ENCODE peak calls at places on chromosomes 4 and X, in five cellular contexts. One of them, this sample, is unnamed.

GRCh38 chr4:139658983-139659382 is 6.6 kb upstream of the MGST2 start:
- DNase-seq in heart right ventricle: no peak
- DNase-seq in endodermal cell: no peak
- DNase-seq in thoracic aorta: no peak
- DNase-seq in posterior cingulate gyrus: no peak
- DNase-seq in this sample: no peak

GRCh38 chrX:149652232-149652981 is 20.8 kb upstream of the TMEM185A start:
- DNase-seq in heart right ventricle: no peak
- DNase-seq in endodermal cell: no peak
- DNase-seq in thoracic aorta: no peak
- DNase-seq in posterior cingulate gyrus: no peak
- DNase-seq in this sample: no peak

GRCh38 chr4:4249876-4250275 is 1.9 kb upstream of the TMEM128 start:
- DNase-seq in heart right ventricle: no peak
- DNase-seq in endodermal cell: no peak
- DNase-seq in thoracic aorta: no peak
- DNase-seq in posterior cingulate gyrus: no peak
- DNase-seq in this sample: no peak

GRCh38 chr4:183130328-183131155 is 31.5 kb downstream of the WWC2 start:
- DNase-seq in heart right ventricle: peak
- DNase-seq in endodermal cell: no peak
- DNase-seq in thoracic aorta: no peak
- DNase-seq in posterior cingulate gyrus: no peak
- DNase-seq in this sample: no peak

GRCh38 chr4:5865896-5866599 is 26.8 kb downstream of the CRMP1 start:
- DNase-seq in heart right ventricle: no peak
- DNase-seq in endodermal cell: no peak
- DNase-seq in thoracic aorta: no peak
- DNase-seq in posterior cingulate gyrus: no peak
- DNase-seq in this sample: no peak

GRCh38 chr4:75686346-75686745 is 13.1 kb upstream of the G3BP2 start:
- DNase-seq in heart right ventricle: no peak
- DNase-seq in endodermal cell: no peak
- DNase-seq in thoracic aorta: no peak
- DNase-seq in posterior cingulate gyrus: no peak
- DNase-seq in this sample: peak

GRCh38 chr4:48307528-48307927 is 33.8 kb upstream of the SLAIN2 start:
- DNase-seq in heart right ventricle: no peak
- DNase-seq in endodermal cell: no peak
- DNase-seq in thoracic aorta: no peak
- DNase-seq in posterior cingulate gyrus: no peak
- DNase-seq in this sample: no peak

GRCh38 chr4:86661418-86661817 is 67.3 kb downstream of the PTPN13 start:
- DNase-seq in heart right ventricle: no peak
- DNase-seq in endodermal cell: no peak
- DNase-seq in thoracic aorta: no peak
- DNase-seq in posterior cingulate gyrus: no peak
- DNase-seq in this sample: no peak

GRCh38 chrX:151735219-151735618 is 673 bp downstream of the CNGA2 start:
- DNase-seq in heart right ventricle: no peak
- DNase-seq in endodermal cell: no peak
- DNase-seq in thoracic aorta: no peak
- DNase-seq in posterior cingulate gyrus: no peak
- DNase-seq in this sample: no peak

GRCh38 chrX:19743386-19743785 is 144.0 kb downstream of the SH3KBP1 start:
- DNase-seq in heart right ventricle: no peak
- DNase-seq in endodermal cell: no peak
- DNase-seq in thoracic aorta: no peak
- DNase-seq in posterior cingulate gyrus: no peak
- DNase-seq in this sample: no peak

GRCh38 chrX:41688835-41689234 is at the start of gene GPR34:
- DNase-seq in heart right ventricle: no peak
- DNase-seq in endodermal cell: no peak
- DNase-seq in thoracic aorta: no peak
- DNase-seq in posterior cingulate gyrus: no peak
- DNase-seq in this sample: no peak

GRCh38 chr4:159508917-159509500 is 406.1 kb downstream of the RAPGEF2 start:
- DNase-seq in heart right ventricle: no peak
- DNase-seq in endodermal cell: no peak
- DNase-seq in thoracic aorta: no peak
- DNase-seq in posterior cingulate gyrus: no peak
- DNase-seq in this sample: no peak

GRCh38 chrX:39645059-39645895 is 452.5 kb downstream of the BCOR start:
- DNase-seq in heart right ventricle: peak
- DNase-seq in endodermal cell: no peak
- DNase-seq in thoracic aorta: peak
- DNase-seq in posterior cingulate gyrus: no peak
- DNase-seq in this sample: no peak

GRCh38 chr4:10053635-10054453 is 32.5 kb upstream of the SLC2A9 start:
- DNase-seq in heart right ventricle: no peak
- DNase-seq in endodermal cell: no peak
- DNase-seq in thoracic aorta: no peak
- DNase-seq in posterior cingulate gyrus: no peak
- DNase-seq in this sample: no peak

GRCh38 chr4:98612318-98613250 is 45.8 kb downstream of the TSPAN5 start:
- DNase-seq in heart right ventricle: no peak
- DNase-seq in endodermal cell: peak
- DNase-seq in thoracic aorta: no peak
- DNase-seq in posterior cingulate gyrus: no peak
- DNase-seq in this sample: no peak

GRCh38 chr4:137635108-137635507 is 102.8 kb upstream of the PCDH18 start:
- DNase-seq in heart right ventricle: no peak
- DNase-seq in endodermal cell: no peak
- DNase-seq in thoracic aorta: no peak
- DNase-seq in posterior cingulate gyrus: no peak
- DNase-seq in this sample: no peak

GRCh38 chr4:36677122-36677521 is 395.7 kb downstream of the DTHD1 start:
- DNase-seq in heart right ventricle: no peak
- DNase-seq in endodermal cell: no peak
- DNase-seq in thoracic aorta: no peak
- DNase-seq in posterior cingulate gyrus: no peak
- DNase-seq in this sample: no peak

GRCh38 chrX:276588-277171 is 4.5 kb upstream of the PLCXD1 start:
- DNase-seq in heart right ventricle: no peak
- DNase-seq in endodermal cell: no peak
- DNase-seq in thoracic aorta: no peak
- DNase-seq in posterior cingulate gyrus: peak
- DNase-seq in this sample: no peak

GRCh38 chrX:153539979-153540358 is 22.5 kb downstream of the ATP2B3 start:
- DNase-seq in heart right ventricle: no peak
- DNase-seq in endodermal cell: no peak
- DNase-seq in thoracic aorta: no peak
- DNase-seq in posterior cingulate gyrus: no peak
- DNase-seq in this sample: no peak

GRCh38 chrX:40006025-40007017 is 91.4 kb downstream of the BCOR start:
- DNase-seq in heart right ventricle: peak
- DNase-seq in endodermal cell: peak
- DNase-seq in thoracic aorta: no peak
- DNase-seq in posterior cingulate gyrus: no peak
- DNase-seq in this sample: no peak

GRCh38 chr4:107037188-107037587 is 1.1 kb upstream of the DKK2 start:
- DNase-seq in heart right ventricle: no peak
- DNase-seq in endodermal cell: peak
- DNase-seq in thoracic aorta: no peak
- DNase-seq in posterior cingulate gyrus: peak
- DNase-seq in this sample: peak

GRCh38 chrX:103656623-103657022 is 27.8 kb downstream of the TCEAL1 start:
- DNase-seq in heart right ventricle: no peak
- DNase-seq in endodermal cell: no peak
- DNase-seq in thoracic aorta: no peak
- DNase-seq in posterior cingulate gyrus: no peak
- DNase-seq in this sample: no peak

GRCh38 chrX:24184018-24184417 is 34.5 kb downstream of the ZFX start:
- DNase-seq in heart right ventricle: no peak
- DNase-seq in endodermal cell: no peak
- DNase-seq in thoracic aorta: no peak
- DNase-seq in posterior cingulate gyrus: no peak
- DNase-seq in this sample: no peak

GRCh38 chrX:120790118-120790517 is 85.5 kb downstream of the CT47B1 start:
- DNase-seq in heart right ventricle: peak
- DNase-seq in endodermal cell: no peak
- DNase-seq in thoracic aorta: no peak
- DNase-seq in posterior cingulate gyrus: no peak
- DNase-seq in this sample: peak

GRCh38 chrX:97876697-97877407 is 993.1 kb downstream of the RPA4 start:
- DNase-seq in heart right ventricle: no peak
- DNase-seq in endodermal cell: no peak
- DNase-seq in thoracic aorta: no peak
- DNase-seq in posterior cingulate gyrus: no peak
- DNase-seq in this sample: no peak

GRCh38 chr4:147078362-147078761 is 132.7 kb upstream of the TTC29 start:
- DNase-seq in heart right ventricle: no peak
- DNase-seq in endodermal cell: no peak
- DNase-seq in thoracic aorta: no peak
- DNase-seq in posterior cingulate gyrus: no peak
- DNase-seq in this sample: no peak

GRCh38 chr4:74444891-74445642 is at the start of gene AREG:
- DNase-seq in heart right ventricle: peak
- DNase-seq in endodermal cell: peak
- DNase-seq in thoracic aorta: peak
- DNase-seq in posterior cingulate gyrus: peak
- DNase-seq in this sample: peak

GRCh38 chr4:177251237-177251636 is 58.4 kb upstream of the NEIL3 start:
- DNase-seq in heart right ventricle: no peak
- DNase-seq in endodermal cell: no peak
- DNase-seq in thoracic aorta: no peak
- DNase-seq in posterior cingulate gyrus: no peak
- DNase-seq in this sample: no peak

GRCh38 chr4:24642941-24643628 is 58.7 kb upstream of the DHX15 start:
- DNase-seq in heart right ventricle: no peak
- DNase-seq in endodermal cell: no peak
- DNase-seq in thoracic aorta: no peak
- DNase-seq in posterior cingulate gyrus: no peak
- DNase-seq in this sample: no peak

GRCh38 chrX:84144281-84144680 is 43.7 kb downstream of the RPS6KA6 start:
- DNase-seq in heart right ventricle: no peak
- DNase-seq in endodermal cell: no peak
- DNase-seq in thoracic aorta: no peak
- DNase-seq in posterior cingulate gyrus: no peak
- DNase-seq in this sample: no peak

GRCh38 chr4:80221161-80221560 is 23.9 kb downstream of the PRDM8 start:
- DNase-seq in heart right ventricle: no peak
- DNase-seq in endodermal cell: no peak
- DNase-seq in thoracic aorta: no peak
- DNase-seq in posterior cingulate gyrus: no peak
- DNase-seq in this sample: no peak

GRCh38 chr4:142961866-142962265 is 115.8 kb upstream of the INPP4B start:
- DNase-seq in heart right ventricle: no peak
- DNase-seq in endodermal cell: no peak
- DNase-seq in thoracic aorta: no peak
- DNase-seq in posterior cingulate gyrus: no peak
- DNase-seq in this sample: no peak